ENCODE peak calls at places on chromosomes 12 and 14, in eight cellular contexts. K, W, F, C, T, H, U and V are unnamed samples.

GRCh38 chr14:61891251-61891650 is 129.0 kb downstream of the SNAPC1 start:
- DNase-seq in K (no peak), W (no peak), F (no peak), C (no peak), T (no peak), H (no peak), U (no peak), V (no peak)

GRCh38 chr12:90908465-90908864 is 46.5 kb downstream of the CCER1 start:
- DNase-seq in K (peak; percentile 5), W (peak; percentile 26), F (no peak), C (peak; percentile 53), T (no peak), H (no peak), U (no peak), V (peak; percentile 65)

GRCh38 chr12:30985814-30986452 is 59.4 kb downstream of the TSPAN11 start:
- DNase-seq in K (peak; percentile 66), W (peak; percentile 41), F (peak; percentile 82), C (no peak), T (peak; percentile 30), H (no peak), U (peak; percentile 74), V (peak; percentile 59)

GRCh38 chr12:118307069-118307954 is 65.4 kb downstream of the TAOK3 start:
- DNase-seq in K (peak; percentile 71), W (peak; percentile 62), F (peak; percentile 17), C (peak; percentile 91), T (peak; percentile 43), H (no peak), U (no peak), V (peak; percentile 42)

GRCh38 chr12:121883315-121883660 is 5.3 kb upstream of the PSMD9 start:
- DNase-seq in K (no peak), W (peak; percentile 49), F (no peak), C (no peak), T (no peak), H (no peak), U (no peak), V (no peak)

GRCh38 chr14:105944632-105945610 is 418.5 kb downstream of the TMEM121 start:
- DNase-seq in K (peak; percentile 64), W (peak; percentile 40), F (peak; percentile 53), C (no peak), T (peak; percentile 6), H (peak; percentile 59), U (peak; percentile 79), V (peak; percentile 21)

GRCh38 chr12:121611306-121611705 is 15.0 kb upstream of the ORAI1 start:
- DNase-seq in K (peak; percentile 21), W (no peak), F (no peak), C (no peak), T (no peak), H (no peak), U (peak; percentile 48), V (no peak)

GRCh38 chr12:44317651-44318126 is 481.8 kb downstream of the TMEM117 start:
- DNase-seq in K (no peak), W (peak; percentile 21), F (peak; percentile 20), C (peak; percentile 3), T (peak; percentile 25), H (no peak), U (peak; percentile 61), V (peak; percentile 4)

GRCh38 chr14:99601301-99601945 is 2.6 kb downstream of the CCDC85C start:
- DNase-seq in K (no peak), W (no peak), F (no peak), C (no peak), T (no peak), H (no peak), U (no peak), V (no peak)

GRCh38 chr14:77305696-77306095 is 15.0 kb downstream of the POMT2 start:
- DNase-seq in K (no peak), W (no peak), F (no peak), C (no peak), T (no peak), H (no peak), U (no peak), V (no peak)

GRCh38 chr14:31440280-31440679 is 17.0 kb downstream of the DTD2 start:
- DNase-seq in K (no peak), W (no peak), F (no peak), C (no peak), T (no peak), H (no peak), U (no peak), V (no peak)

GRCh38 chr14:68784298-68784910 is 8.5 kb downstream of the ZFP36L1 start:
- DNase-seq in K (no peak), W (peak; percentile 99), F (peak; percentile 41), C (no peak), T (peak; percentile 43), H (no peak), U (no peak), V (no peak)

GRCh38 chr14:61528591-61529021 is 166.7 kb upstream of the HIF1A start:
- DNase-seq in K (no peak), W (no peak), F (no peak), C (peak; percentile 81), T (no peak), H (no peak), U (no peak), V (no peak)

GRCh38 chr12:51970904-51971646 is 19.6 kb downstream of the ACVR1B start:
- DNase-seq in K (peak; percentile 64), W (peak; percentile 94), F (peak; percentile 74), C (no peak), T (peak; percentile 80), H (peak; percentile 25), U (peak; percentile 47), V (peak; percentile 10)

GRCh38 chr12:13609874-13610273 is 371.5 kb downstream of the GRIN2B start:
- DNase-seq in K (no peak), W (no peak), F (no peak), C (no peak), T (no peak), H (no peak), U (no peak), V (no peak)

GRCh38 chr12:67578976-67579661 is 69.4 kb upstream of the DYRK2 start:
- DNase-seq in K (no peak), W (no peak), F (no peak), C (no peak), T (no peak), H (no peak), U (no peak), V (no peak)

GRCh38 chr14:34931206-34931605 is 51.6 kb upstream of the SRP54 start:
- DNase-seq in K (no peak), W (no peak), F (no peak), C (no peak), T (no peak), H (peak; percentile 29), U (peak; percentile 26), V (no peak)

GRCh38 chr12:132689227-132689626 is 1.8 kb downstream of the PXMP2 start:
- DNase-seq in K (no peak), W (no peak), F (no peak), C (no peak), T (no peak), H (no peak), U (no peak), V (no peak)

GRCh38 chr12:131098178-131098981 is 144.7 kb downstream of the ADGRD1 start:
- DNase-seq in K (no peak), W (no peak), F (no peak), C (no peak), T (no peak), H (no peak), U (no peak), V (no peak)

GRCh38 chr14:73358187-73358586 is 100.2 kb downstream of the NUMB start:
- DNase-seq in K (no peak), W (no peak), F (no peak), C (no peak), T (no peak), H (no peak), U (no peak), V (no peak)

GRCh38 chr12:112997506-112997905 is 19.2 kb downstream of the OAS2 start:
- DNase-seq in K (no peak), W (no peak), F (no peak), C (no peak), T (no peak), H (no peak), U (no peak), V (no peak)

GRCh38 chr14:64755661-64756265 is 51.5 kb downstream of the PLEKHG3 start:
- DNase-seq in K (peak; percentile 86), W (peak; percentile 73), F (no peak), C (no peak), T (peak; percentile 51), H (peak; percentile 76), U (no peak), V (no peak)

GRCh38 chr14:26276757-26277156 is 321.1 kb downstream of the NOVA1 start:
- DNase-seq in K (no peak), W (no peak), F (no peak), C (no peak), T (no peak), H (no peak), U (peak; percentile 57), V (no peak)